ENCODE peak calls at places on chromosomes 2 and 18, in four cellular contexts. I is stromal cell of bone marrow; K is epithelial cell of esophagus; W is CD8-positive, alpha-beta memory T cell. U is an unnamed sample.

GRCh38 chr2:53353372-53354111 is 414.1 kb upstream of the CHAC2 start:
- DNase-seq in I (peak), K (peak), W (no peak), U (no peak)

GRCh38 chr18:54215069-54215468 is 9.4 kb downstream of the MBD2 start:
- DNase-seq in I (peak), K (no peak), W (no peak), U (no peak)

GRCh38 chr18:62978251-62979049 is 263.1 kb downstream of the PHLPP1 start:
- DNase-seq in I (no peak), K (no peak), W (no peak), U (no peak)

GRCh38 chr18:79388043-79388442 is 7.7 kb upstream of the NFATC1 start:
- DNase-seq in I (no peak), K (no peak), W (no peak), U (no peak)

GRCh38 chr2:127084611-127085031 is 22.3 kb downstream of the BIN1 start:
- DNase-seq in I (no peak), K (no peak), W (peak), U (no peak)

GRCh38 chr2:26495705-26496271 is 17.9 kb upstream of the OTOF start:
- DNase-seq in I (no peak), K (peak), W (no peak), U (no peak)

GRCh38 chr2:232898592-232899541 is 28.8 kb downstream of the SNORC start:
- DNase-seq in I (peak), K (peak), W (no peak), U (no peak)

GRCh38 chr2:221546505-221547225 is 25.4 kb downstream of the EPHA4 start:
- DNase-seq in I (no peak), K (peak), W (no peak), U (no peak)

GRCh38 chr2:3667151-3667631 is 9.2 kb downstream of the ALLC start:
- DNase-seq in I (no peak), K (no peak), W (no peak), U (no peak)

GRCh38 chr2:172813314-172813888 is 77.8 kb downstream of the RAPGEF4 start:
- DNase-seq in I (no peak), K (peak), W (no peak), U (no peak)

GRCh38 chr2:213848631-213849030 is 562.2 kb upstream of the VWC2L start:
- DNase-seq in I (peak), K (peak), W (no peak), U (no peak)

GRCh38 chr18:79494936-79495335 is 99.2 kb downstream of the NFATC1 start:
- DNase-seq in I (no peak), K (no peak), W (no peak), U (no peak)

U was measured in GF-D8.